ENCODE peak calls at places on chromosome 2, in ten cellular contexts. R is CD8-positive, alpha-beta T cell; O is astrocyte of the spinal cord; D is astrocyte of the cerebellum; H is epithelial cell of esophagus; M is adrenal gland; B is tibial artery; A is left ventricle myocardium inferior; E is CD4-positive, alpha-beta T cell; J is upper lobe of right lung. C is an unnamed sample.

GRCh38 chr2:219665926-219666325 is 38.5 kb downstream of the SLC4A3 start:
- DNase-seq in D (no peak), O (no peak), H (no peak), E (no peak), M (no peak), B (no peak), A (no peak), R (no peak), J (no peak), C (no peak)

GRCh38 chr2:240260664-240261063 is 120.2 kb upstream of the OTOS start:
- DNase-seq in M (no peak), A (no peak), R (no peak), H (no peak), D (no peak), B (no peak), E (no peak), O (no peak), J (no peak), C (no peak)

GRCh38 chr2:150211164-150211631 is 276.3 kb downstream of the RND3 start:
- DNase-seq in O (peak; percentile 23), H (no peak), D (no peak), B (no peak), A (no peak), E (no peak), R (no peak), J (no peak), M (no peak), C (no peak)

GRCh38 chr2:28274911-28275685 is 117.6 kb upstream of the FOSL2 start:
- DNase-seq in A (no peak), J (no peak), H (peak; percentile 97), D (peak; percentile 73), M (no peak), E (no peak), R (no peak), O (peak; percentile 97), B (peak; percentile 41), C (peak; percentile 24)

GRCh38 chr2:218396688-218397501 is 2.8 kb upstream of the CTDSP1 start:
- DNase-seq in J (peak; percentile 91), H (peak; percentile 68), B (peak; percentile 82), A (peak; percentile 84), O (peak; percentile 74), R (peak; percentile 70), M (peak; percentile 85), E (peak; percentile 68), D (no peak), C (no peak)

GRCh38 chr2:182763311-182763912 is 47.4 kb downstream of the DNAJC10 start:
- DNase-seq in J (no peak), D (peak; percentile 31), B (no peak), E (no peak), A (no peak), R (no peak), M (peak; percentile 43), H (peak; percentile 58), O (peak; percentile 62), C (no peak)

GRCh38 chr2:16321872-16322271 is 343.8 kb downstream of the CYRIA start:
- DNase-seq in D (no peak), J (no peak), M (no peak), H (no peak), R (no peak), E (no peak), A (no peak), O (no peak), B (no peak), C (no peak)

GRCh38 chr2:186256540-186256939 is 229.5 kb upstream of the ZC3H15 start:
- DNase-seq in R (no peak), O (peak; percentile 65), E (no peak), A (no peak), M (no peak), B (no peak), H (peak; percentile 51), D (peak; percentile 44), J (no peak), C (no peak)

GRCh38 chr2:198136142-198136541 is 331.7 kb downstream of the PLCL1 start:
- DNase-seq in A (no peak), O (no peak), R (no peak), H (no peak), D (no peak), E (no peak), J (no peak), B (no peak), M (no peak), C (no peak)

GRCh38 chr2:198134287-198134955 is 330.0 kb downstream of the PLCL1 start:
- DNase-seq in O (peak; percentile 19), A (no peak), J (no peak), R (no peak), H (no peak), E (no peak), D (no peak), M (peak; percentile 22), B (no peak), C (no peak)

GRCh38 chr2:198135481-198135934 is 331.1 kb downstream of the PLCL1 start:
- DNase-seq in B (no peak), R (no peak), O (no peak), M (no peak), J (no peak), A (no peak), H (no peak), D (no peak), E (no peak), C (no peak)

GRCh38 chr2:198141726-198142125 is 337.3 kb downstream of the PLCL1 start:
- DNase-seq in H (no peak), D (no peak), J (no peak), M (no peak), B (no peak), O (no peak), R (no peak), A (no peak), E (no peak), C (no peak)

DNA sequence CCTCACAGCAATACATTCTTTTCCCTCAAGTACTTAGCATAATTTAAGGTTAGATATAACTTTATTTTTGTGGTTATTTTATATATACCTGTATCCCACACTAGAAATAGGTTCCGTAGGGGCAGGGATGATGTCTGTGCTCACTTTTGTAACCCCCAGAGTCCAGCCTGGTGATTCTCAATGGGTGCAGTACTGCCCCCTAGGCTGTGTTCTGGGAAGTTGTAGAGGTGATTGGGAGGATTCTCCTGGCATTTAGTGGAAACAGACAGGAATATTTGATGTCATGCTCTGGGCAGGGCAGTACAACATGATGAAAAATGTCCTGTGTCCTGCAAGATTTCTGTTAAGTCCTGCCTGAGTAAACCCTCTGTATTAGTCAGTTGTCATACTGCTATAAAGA is 333.3 kb downstream of the PLCL1 start:
- DNase-seq in M (no peak), E (no peak), J (no peak), A (no peak), B (no peak), R (no peak), O (no peak), D (no peak), H (no peak), C (no peak)
- TF ChIP-seq CTCF in M (no peak), E (no peak), J (no peak), A (no peak), B (no peak), R (no peak), O (no peak), D (no peak), H (no peak), C (no peak)

GRCh38 chr2:177131858-177132257 is 80.7 kb upstream of the HNRNPA3 start:
- DNase-seq in E (no peak), R (no peak), H (no peak), D (no peak), M (no peak), B (no peak), J (no peak), O (no peak), A (no peak), C (no peak)

GRCh38 chr2:177127821-177128220 is 84.8 kb upstream of the HNRNPA3 start:
- DNase-seq in M (no peak), H (no peak), A (no peak), J (no peak), O (no peak), E (no peak), B (no peak), R (no peak), D (no peak), C (no peak)

GRCh38 chr2:177124371-177124770 is 88.2 kb upstream of the HNRNPA3 start:
- DNase-seq in A (no peak), M (no peak), O (no peak), H (peak; percentile 16), R (no peak), J (no peak), B (no peak), E (no peak), D (no peak), C (no peak)

GRCh38 chr2:177129610-177130009 is 83.0 kb upstream of the HNRNPA3 start:
- DNase-seq in H (no peak), O (no peak), J (no peak), D (no peak), E (no peak), B (no peak), A (no peak), R (no peak), M (no peak), C (no peak)
- TF ChIP-seq CTCF in H (no peak), O (no peak), J (no peak), D (no peak), E (no peak), B (no peak), A (no peak), R (no peak), M (no peak), C (no peak)

GRCh38 chr2:113197347-113198047 is 23.7 kb downstream of the PSD4 start:
- DNase-seq in D (no peak), H (no peak), R (no peak), A (no peak), J (no peak), B (no peak), M (no peak), O (no peak), E (no peak), C (no peak)

GRCh38 chr2:113196839-113197238 is 23.1 kb downstream of the PSD4 start:
- DNase-seq in A (no peak), J (no peak), M (no peak), E (no peak), R (no peak), H (no peak), O (no peak), B (no peak), D (no peak), C (no peak)

GRCh38 chr2:113187771-113188170 is 14.0 kb downstream of the PSD4 start:
- DNase-seq in A (no peak), R (no peak), D (no peak), O (no peak), H (no peak), J (no peak), B (no peak), E (no peak), M (no peak), C (no peak)

GRCh38 chr2:113195923-113196501 is 22.2 kb downstream of the PSD4 start:
- DNase-seq in M (no peak), O (no peak), H (no peak), A (no peak), J (no peak), D (no peak), E (no peak), R (no peak), B (no peak), C (no peak)

GRCh38 chr2:113192459-113193100 is 18.8 kb downstream of the PSD4 start:
- DNase-seq in H (no peak), J (no peak), A (no peak), E (no peak), D (no peak), M (no peak), B (no peak), R (no peak), O (no peak), C (no peak)
- TF ChIP-seq CTCF in H (no peak), J (no peak), A (no peak), E (no peak), D (peak; percentile 16), M (no peak), B (no peak), R (no peak), O (no peak), C (no peak)

DNA sequence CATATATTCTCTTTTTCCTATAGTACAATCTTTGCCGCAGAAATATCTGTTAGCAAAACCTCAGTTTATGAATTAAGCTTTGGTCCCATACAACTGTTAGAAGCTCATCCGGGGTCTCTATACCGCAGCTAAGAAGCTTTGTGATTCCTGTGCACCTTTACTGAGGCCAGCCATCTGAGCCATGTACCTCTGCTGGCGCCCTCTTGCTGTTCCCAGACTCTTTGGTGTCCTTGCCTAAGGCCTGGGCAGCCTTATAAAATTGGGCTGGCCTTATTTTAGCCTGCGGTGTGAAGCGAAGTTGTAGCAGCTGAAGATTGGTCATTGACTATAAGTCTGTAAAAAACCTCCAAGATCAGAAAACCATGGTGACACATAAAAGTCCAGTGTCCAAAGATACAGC is 1135.1 kb upstream of the CHAC2 start:
- DNase-seq in R (no peak), M (no peak), H (no peak), B (no peak), J (no peak), A (no peak), O (no peak), D (no peak), E (no peak), C (no peak)
- TF ChIP-seq CTCF in R (no peak), M (no peak), H (no peak), B (no peak), J (no peak), A (no peak), O (no peak), D (no peak), E (no peak), C (no peak)

C was measured in GM12864.